ENCODE peak calls at places on chromosomes 1 and 21, in five cellular contexts. O is H1, K is tibial nerve, A is stomach, H is SK-N-SH. C is an unnamed sample.

GRCh38 chr1:41650176-41650519 is 165.7 kb upstream of the EDN2 start:
- DNase-seq in O (no peak), K (no peak), A (no peak), H (no peak), C (no peak)

GRCh38 chr1:16718908-16719533 is 21.3 kb upstream of the RNU1-4 start:
- DNase-seq in O (no peak), K (no peak), A (peak; percentile 24), H (peak; percentile 39), C (no peak)

GRCh38 chr1:58089898-58090535 is 456.5 kb downstream of the OMA1 start:
- DNase-seq in O (no peak), K (no peak), A (no peak), H (no peak), C (no peak)

GRCh38 chr1:3717041-3717714 is 35.1 kb upstream of the CCDC27 start:
- DNase-seq in O (no peak), K (no peak), A (no peak), H (peak; percentile 74), C (no peak)

GRCh38 chr1:112818990-112819689 is 104.0 kb upstream of the PPM1J start:
- DNase-seq in O (no peak), K (no peak), A (no peak), H (no peak), C (no peak)

GRCh38 chr1:45490121-45490622 is 791 bp downstream of the TESK2 start:
- DNase-seq in O (no peak), K (no peak), A (no peak), H (no peak), C (no peak)

GRCh38 chr1:227845115-227845389 is 29.6 kb downstream of the PRSS38 start:
- DNase-seq in O (no peak), K (no peak), A (no peak), H (no peak), C (no peak)

GRCh38 chr1:55334140-55334539 is 119.0 kb upstream of the USP24 start:
- DNase-seq in O (no peak), K (no peak), A (no peak), H (no peak), C (no peak)

GRCh38 chr1:152479792-152480595 is 30.6 kb upstream of the LCE5A start:
- DNase-seq in O (no peak), K (no peak), A (peak; percentile 54), H (peak; percentile 43), C (no peak)

GRCh38 chr1:179754031-179754624 is 11.0 kb downstream of the FAM163A start:
- DNase-seq in O (no peak), K (no peak), A (no peak), H (no peak), C (no peak)

GRCh38 chr1:116759636-116760035 is 5.4 kb downstream of the CD2 start:
- DNase-seq in O (no peak), K (no peak), A (no peak), H (no peak), C (no peak)

GRCh38 chr21:32412998-32413504 is 545 bp downstream of the EVA1C start:
- DNase-seq in O (no peak), K (peak; percentile 33), A (peak; percentile 57), H (no peak), C (peak; percentile 67)

GRCh38 chr1:2988256-2988655 is 33.0 kb upstream of the ACTRT2 start:
- DNase-seq in O (no peak), K (no peak), A (no peak), H (no peak), C (no peak)

GRCh38 chr1:94616503-94616902 is 74.9 kb upstream of the F3 start:
- DNase-seq in O (no peak), K (no peak), A (no peak), H (no peak), C (no peak)

GRCh38 chr1:41726899-41727748 is 191.6 kb downstream of the HIVEP3 start:
- DNase-seq in O (no peak), K (peak; percentile 27), A (peak; percentile 51), H (no peak), C (no peak)

GRCh38 chr21:21019681-21020080 is 21.5 kb downstream of the NCAM2 start:
- DNase-seq in O (no peak), K (no peak), A (no peak), H (no peak), C (no peak)

GRCh38 chr1:50419192-50419906 is 3.9 kb downstream of the DMRTA2 start:
- DNase-seq in O (no peak), K (no peak), A (no peak), H (peak; percentile 84), C (no peak)

GRCh38 chr1:50419907-50420248 is 3.4 kb downstream of the DMRTA2 start:
- DNase-seq in O (no peak), K (no peak), A (no peak), H (peak; percentile 30), C (no peak)

GRCh38 chr1:50417946-50418599 is 5.2 kb downstream of the DMRTA2 start:
- DNase-seq in O (no peak), K (no peak), A (no peak), H (peak; percentile 50), C (no peak)

GRCh38 chr1:50417487-50417886 is 5.8 kb downstream of the DMRTA2 start:
- DNase-seq in O (no peak), K (no peak), A (no peak), H (peak; percentile 32), C (no peak)

DNA sequence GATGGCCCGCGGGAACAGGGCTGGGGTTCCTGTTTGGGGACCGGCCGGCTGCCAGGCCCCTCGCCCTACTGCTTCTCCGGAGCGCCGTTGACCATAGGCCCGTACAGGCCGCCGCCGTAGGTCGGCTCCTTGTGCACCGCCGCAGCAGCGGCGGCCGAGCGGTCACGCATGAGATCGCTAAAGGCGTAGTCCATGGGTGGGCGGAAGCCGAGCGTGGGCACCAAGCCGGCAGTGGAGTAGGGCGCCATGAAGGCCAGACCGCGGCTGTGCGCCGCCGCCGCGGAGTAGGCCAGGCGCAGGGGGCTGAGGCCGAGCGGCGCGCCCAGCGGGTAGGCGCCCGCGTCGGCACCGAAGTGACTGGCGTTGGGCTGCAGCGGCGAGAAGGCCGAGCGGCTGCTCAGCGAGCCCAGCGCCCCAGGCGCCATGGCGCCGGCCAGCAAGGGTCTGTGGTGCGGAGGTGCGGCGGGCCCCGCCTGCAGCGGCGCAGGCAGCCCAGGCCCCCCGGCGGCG is 4.6 kb downstream of the DMRTA2 start:
- DNase-seq in O (no peak), K (no peak), A (no peak), H (peak; percentile 79), C (no peak)
- H3K9me3 ChIP-seq in O (no peaks in the 10 kb centered on the region), K (no peaks in the 10 kb centered on the region), A (peaks cover 2% of the 10 kb centered on the region), H (no peaks in the 10 kb centered on the region), C (no peaks in the 10 kb centered on the region)

GRCh38 chr1:86704456-86704971 is at the start of gene SH3GLB1:
- DNase-seq in O (peak; percentile 54), K (peak; percentile 77), A (peak; percentile 88), H (peak; percentile 91), C (peak; percentile 95)
- TF ChIP-seq EP300 in O (peak; percentile 15), K (peak; percentile 92), A (no peak), H (peak; percentile 28), C (no peak)

DNA sequence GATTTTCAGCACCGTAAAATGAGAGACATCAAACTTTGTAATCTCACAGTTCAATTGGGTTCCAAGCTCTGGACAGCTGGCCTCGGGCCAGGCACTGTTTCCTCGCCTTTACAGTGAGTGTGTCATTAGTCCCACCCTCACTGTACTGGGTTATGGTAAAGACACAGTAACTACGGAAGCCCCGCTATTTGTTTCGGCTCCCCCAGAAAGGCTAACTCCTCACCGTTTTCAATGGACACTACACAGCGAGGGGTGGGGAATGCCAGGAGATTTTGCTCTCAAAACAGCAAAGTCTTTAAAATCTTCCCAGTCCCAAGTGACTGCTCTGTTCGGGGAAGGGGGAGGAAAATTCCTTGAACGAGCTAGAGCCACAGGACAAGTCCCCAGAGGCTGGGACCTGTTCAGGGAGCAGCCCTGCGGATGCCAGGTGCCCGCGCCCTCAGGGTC is 757 bp upstream of the SPSB1 start:
- DNase-seq in O (no peak), K (peak; percentile 56), A (peak; percentile 75), H (peak; percentile 54), C (peak; percentile 70)
- H3K4me3 ChIP-seq in O (peak overlapping the region; percentile 55), K (peak overlapping the region; percentile 79), A (peak overlapping the region; percentile 90), H (peak overlapping the region; percentile 62), C (peak overlapping the region; percentile 75)

GRCh38 chr1:33488624-33489023 is 16.2 kb downstream of the ZSCAN20 start:
- DNase-seq in O (no peak), K (no peak), A (no peak), H (no peak), C (no peak)
- H3K9me3 ChIP-seq in O (peaks cover 12% of the 10 kb centered on the region), K (no peaks in the 10 kb centered on the region), A (peaks cover 13% of the 10 kb centered on the region), H (peaks cover 1% of the 10 kb centered on the region), C (no peaks in the 10 kb centered on the region)

DNA sequence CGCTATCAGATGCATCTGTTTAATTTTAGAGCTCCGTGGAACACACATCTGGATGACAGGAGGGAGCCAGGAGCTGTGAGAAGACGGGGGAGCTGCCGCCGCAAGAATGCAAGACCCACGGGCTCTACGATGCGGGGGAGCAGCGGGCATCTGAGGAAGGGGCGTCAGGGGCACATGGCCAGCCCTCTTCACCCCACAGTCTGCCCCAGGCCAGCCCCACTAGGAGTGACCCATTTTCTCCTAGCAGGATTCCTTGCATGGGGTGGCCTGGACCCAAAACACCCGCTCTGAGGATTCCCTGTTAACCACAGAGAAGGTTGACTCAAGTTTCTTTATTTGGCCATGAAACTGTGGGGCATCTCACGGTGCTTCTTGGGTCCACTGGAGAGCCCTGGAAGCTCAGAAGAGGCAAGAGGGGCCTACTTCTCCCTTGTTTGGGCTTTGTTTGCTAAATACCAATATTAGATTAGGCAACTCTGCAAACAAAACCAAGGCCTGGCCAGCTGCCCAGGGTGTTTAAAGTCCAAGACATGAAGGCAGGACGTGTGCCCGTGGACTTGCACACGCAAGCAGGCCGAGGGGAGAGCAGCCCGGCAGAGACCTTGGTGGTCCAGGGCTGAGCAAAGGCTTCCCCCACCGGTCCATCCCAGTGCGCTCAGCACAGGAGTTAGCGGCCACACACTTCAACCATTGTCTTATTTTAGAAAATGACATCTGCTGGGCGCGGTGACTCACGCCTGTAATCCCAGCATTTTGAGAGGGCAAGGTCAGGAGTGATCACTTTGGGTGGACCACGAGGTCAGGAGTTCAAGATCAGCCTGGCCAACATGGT is 89.8 kb downstream of the DHRS3 start:
- DNase-seq in O (no peak), K (peak; percentile 80), A (peak; percentile 99), H (no peak), C (peak; percentile 84)
- TF ChIP-seq EP300 in O (no peak), K (peak; percentile 57), A (no peak), H (no peak), C (no peak)

DNA sequence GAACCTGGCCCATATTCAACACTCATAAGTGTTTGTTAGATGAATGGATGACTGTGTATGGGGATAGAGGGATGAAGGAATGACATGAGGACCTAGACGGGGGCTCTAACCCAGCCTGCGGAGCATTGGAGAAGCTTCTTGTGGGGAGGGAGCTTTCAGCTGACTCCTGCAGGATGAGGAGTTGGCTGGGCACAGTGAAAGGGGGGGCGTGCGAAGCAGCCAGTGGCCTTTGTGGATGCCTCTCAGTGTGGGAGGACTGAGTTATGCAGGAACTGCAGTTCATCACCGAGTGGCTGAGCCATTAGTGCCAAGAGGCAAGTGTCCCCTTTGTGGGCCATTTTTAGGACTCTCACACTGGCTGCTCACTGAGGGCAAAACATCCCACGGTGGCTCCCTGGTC is 1.2 kb upstream of the EXTL1 start:
- DNase-seq in O (no peak), K (no peak), A (no peak), H (no peak), C (peak; percentile 52)
- H3K4me3 ChIP-seq in O (no peak overlapping the region), K (no peak overlapping the region), A (no peak overlapping the region), H (no peak overlapping the region), C (no peak overlapping the region)